ENCODE peak calls at places on chromosomes 7 and 10, in ten cellular contexts. X, W, L, A, S, E, K, B, D and H are unnamed samples.
A peak's percentile ranks its signal among the peaks of the same experiment; 100 is the strongest.

GRCh38 chr10:52889611-52890010 is 117.0 kb upstream of the MBL2 start:
- DNase-seq in L (no peak), W (no peak), E (no peak), X (no peak), K (no peak), A (no peak), B (no peak), D (no peak), S (no peak), H (no peak)

GRCh38 chr7:2182461-2182860 is 50.3 kb downstream of the MAD1L1 start:
- DNase-seq in L (no peak), S (no peak), A (no peak), E (no peak), B (no peak), D (no peak), X (peak; percentile 74), W (no peak), K (no peak), H (no peak)

GRCh38 chr10:98340946-98341345 is 73.0 kb upstream of the LOXL4 start:
- DNase-seq in D (no peak), K (no peak), L (no peak), S (no peak), W (no peak), X (no peak), A (no peak), B (no peak), E (no peak), H (no peak)

GRCh38 chr7:116665447-116665996 is 6.5 kb upstream of the MET start:
- DNase-seq in X (no peak), B (no peak), W (peak; percentile 55), L (no peak), S (no peak), E (no peak), D (no peak), A (no peak), K (no peak), H (no peak)

GRCh38 chr7:133703547-133703946 is 423.6 kb upstream of the LRGUK start:
- DNase-seq in A (no peak), X (no peak), K (no peak), D (no peak), L (no peak), S (no peak), B (peak; percentile 86), E (peak; percentile 85), W (no peak), H (no peak)

GRCh38 chr10:69180525-69181204 is 631 bp downstream of the SUPV3L1 start:
- DNase-seq in K (no peak), X (no peak), A (no peak), W (no peak), D (no peak), L (no peak), B (peak; percentile 34), E (peak; percentile 5), S (no peak), H (no peak)

GRCh38 chr7:19369182-19369581 is 224.0 kb upstream of the FERD3L start:
- DNase-seq in W (no peak), X (no peak), K (no peak), S (no peak), D (no peak), B (no peak), E (no peak), L (no peak), A (no peak), H (no peak)

GRCh38 chr7:155208681-155209477 is 88.8 kb upstream of the INSIG1 start:
- DNase-seq in K (no peak), X (no peak), B (peak; percentile 36), D (no peak), E (peak; percentile 47), A (no peak), W (no peak), S (no peak), L (no peak), H (peak; percentile 63)

GRCh38 chr10:119375574-119376265 is 166.8 kb downstream of the RGS10 start:
- DNase-seq in K (no peak), X (no peak), L (no peak), D (no peak), S (peak; percentile 43), W (no peak), E (peak; percentile 9), B (no peak), A (no peak), H (no peak)